ENCODE peak calls at places on chromosomes 2 and 18, in five cellular contexts. B, Z, I, T and O are unnamed samples.

GRCh38 chr18:13218376-13219011 is at the start of gene LDLRAD4:
- DNase-seq in B (no peak), Z (peak), I (peak), T (peak), O (no peak)

GRCh38 chr2:170525566-170525900 is 189.6 kb upstream of the SP5 start:
- DNase-seq in B (peak), Z (peak), I (peak), T (peak), O (peak)

GRCh38 chr2:183078163-183078466 is 432 bp upstream of the DUSP19 start:
- DNase-seq in B (no peak), Z (no peak), I (peak), T (no peak), O (no peak)

GRCh38 chr2:66696374-66696773 is 261.4 kb downstream of the MEIS1 start:
- DNase-seq in B (no peak), Z (no peak), I (no peak), T (no peak), O (no peak)

GRCh38 chr2:98886066-98886554 is 49.9 kb downstream of the CRACDL start:
- DNase-seq in B (no peak), Z (no peak), I (no peak), T (no peak), O (no peak)

GRCh38 chr2:6865346-6866238 is at the start of gene CMPK2:
- DNase-seq in B (no peak), Z (peak), I (peak), T (peak), O (peak)

GRCh38 chr2:109057686-109058085 is 68.7 kb upstream of the EDAR start:
- DNase-seq in B (no peak), Z (no peak), I (no peak), T (peak), O (no peak)

GRCh38 chr2:28055325-28055970 is 164.9 kb downstream of the BABAM2 start:
- DNase-seq in B (no peak), Z (no peak), I (no peak), T (no peak), O (no peak)

GRCh38 chr2:215442392-215442787 is 6.5 kb upstream of the FN1 start:
- DNase-seq in B (no peak), Z (no peak), I (no peak), T (no peak), O (no peak)

GRCh38 chr2:197113221-197113831 is 186.8 kb upstream of the PGAP1 start:
- DNase-seq in B (no peak), Z (no peak), I (peak), T (no peak), O (no peak)

GRCh38 chr2:9378433-9379371 is 44.6 kb downstream of the ITGB1BP1 start:
- DNase-seq in B (peak), Z (peak), I (peak), T (no peak), O (peak)

GRCh38 chr2:98747888-98748287 is 17.0 kb upstream of the MGAT4A start:
- DNase-seq in B (no peak), Z (no peak), I (no peak), T (no peak), O (no peak)

GRCh38 chr2:3959372-3959771 is 256.0 kb downstream of the DCDC2C start:
- DNase-seq in B (peak), Z (no peak), I (peak), T (no peak), O (no peak)

GRCh38 chr2:19408592-19408991 is 50.2 kb upstream of the OSR1 start:
- DNase-seq in B (peak), Z (no peak), I (no peak), T (no peak), O (no peak)

GRCh38 chr2:207478572-207478971 is 51.2 kb upstream of the CREB1 start:
- DNase-seq in B (no peak), Z (no peak), I (no peak), T (no peak), O (no peak)

GRCh38 chr2:86293612-86294011 is 43.8 kb downstream of the REEP1 start:
- DNase-seq in B (no peak), Z (no peak), I (no peak), T (no peak), O (no peak)

GRCh38 chr18:37403100-37403781 is 162.4 kb downstream of the CELF4 start:
- DNase-seq in B (peak), Z (no peak), I (peak), T (peak), O (no peak)

GRCh38 chr2:42794271-42795046 is 2.1 kb upstream of the HAAO start:
- DNase-seq in B (peak), Z (no peak), I (peak), T (no peak), O (no peak)

GRCh38 chr18:68438536-68438935 is 276.4 kb downstream of the TMX3 start:
- DNase-seq in B (no peak), Z (no peak), I (no peak), T (no peak), O (no peak)

GRCh38 chr2:223057545-223057944 is 5.6 kb downstream of the KCNE4 start:
- DNase-seq in B (no peak), Z (no peak), I (no peak), T (no peak), O (no peak)

GRCh38 chr2:142307716-142308115 is 176.9 kb upstream of the LRP1B start:
- DNase-seq in B (no peak), Z (no peak), I (no peak), T (no peak), O (no peak)

GRCh38 chr2:224412064-224412921 is 10.4 kb upstream of the FAM124B start:
- DNase-seq in B (peak), Z (no peak), I (peak), T (no peak), O (no peak)

GRCh38 chr2:101699939-101700442 is 2.5 kb downstream of the MAP4K4 start:
- DNase-seq in B (no peak), Z (no peak), I (no peak), T (no peak), O (no peak)

GRCh38 chr2:174888136-174888535 is 117.0 kb downstream of the CHN1 start:
- DNase-seq in B (no peak), Z (no peak), I (no peak), T (no peak), O (no peak)

GRCh38 chr2:43220982-43221659 is 5.3 kb downstream of the ZFP36L2 start:
- DNase-seq in B (peak), Z (peak), I (peak), T (peak), O (peak)

GRCh38 chr2:55425449-55425848 is 5.8 kb upstream of the CCDC88A start:
- DNase-seq in B (peak), Z (no peak), I (peak), T (no peak), O (no peak)

GRCh38 chr2:239874636-239875356 is 150.3 kb downstream of the NDUFA10 start:
- DNase-seq in B (no peak), Z (no peak), I (no peak), T (peak), O (no peak)

GRCh38 chr18:9043581-9043980 is 58.9 kb upstream of the NDUFV2 start:
- DNase-seq in B (no peak), Z (no peak), I (no peak), T (no peak), O (no peak)

GRCh38 chr2:23658466-23658942 is 268.4 kb downstream of the ATAD2B start:
- DNase-seq in B (peak), Z (no peak), I (peak), T (peak), O (no peak)

GRCh38 chr2:64105676-64106461 is 38.4 kb downstream of the PELI1 start:
- DNase-seq in B (no peak), Z (no peak), I (peak), T (no peak), O (no peak)

DNA sequence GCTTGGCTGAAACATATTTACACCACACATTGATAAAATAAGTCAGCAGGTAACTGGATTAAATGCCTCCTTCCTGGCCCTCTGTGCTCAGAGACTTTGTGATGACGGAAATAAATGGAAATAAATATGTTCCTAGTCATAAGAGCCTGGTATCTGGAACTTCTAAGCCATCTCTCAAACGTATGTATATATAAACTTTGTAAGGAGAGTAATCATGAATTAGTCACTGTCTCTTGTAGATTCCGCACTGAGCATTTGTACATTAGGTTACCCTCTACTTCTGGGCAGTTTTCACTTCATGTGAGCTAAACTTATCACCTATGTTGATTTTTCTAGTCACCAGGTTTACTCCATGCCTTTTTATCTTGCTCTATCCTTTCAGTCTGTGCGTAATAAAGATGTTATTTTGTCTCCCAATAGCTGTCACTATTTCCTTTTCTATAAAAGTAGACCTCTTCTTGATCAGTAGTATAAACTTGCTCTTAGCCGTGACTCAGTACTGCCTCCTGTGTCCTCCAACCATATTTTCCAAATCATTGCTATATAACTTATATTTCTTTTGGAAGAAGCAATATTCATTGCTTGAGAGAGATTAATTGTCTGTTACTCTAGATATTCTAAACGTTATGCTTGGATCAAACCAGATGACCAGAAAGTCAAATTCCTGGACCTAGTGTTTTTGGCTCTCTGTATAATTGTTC is 53.2 kb downstream of the FEZ2 start:
- DNase-seq in B (no peak), Z (no peak), I (no peak), T (no peak), O (no peak)
- TF ChIP-seq CTCF in B (peak), Z (no peak), I (peak), T (no peak), O (peak)

GRCh38 chr18:657311-657997 is at the start of gene TYMS:
- DNase-seq in B (peak), Z (no peak), I (peak), T (peak), O (peak)
- H3K27ac ChIP-seq in B (peak), Z (no peak), I (peak), T (peak), O (no peak)

DNA sequence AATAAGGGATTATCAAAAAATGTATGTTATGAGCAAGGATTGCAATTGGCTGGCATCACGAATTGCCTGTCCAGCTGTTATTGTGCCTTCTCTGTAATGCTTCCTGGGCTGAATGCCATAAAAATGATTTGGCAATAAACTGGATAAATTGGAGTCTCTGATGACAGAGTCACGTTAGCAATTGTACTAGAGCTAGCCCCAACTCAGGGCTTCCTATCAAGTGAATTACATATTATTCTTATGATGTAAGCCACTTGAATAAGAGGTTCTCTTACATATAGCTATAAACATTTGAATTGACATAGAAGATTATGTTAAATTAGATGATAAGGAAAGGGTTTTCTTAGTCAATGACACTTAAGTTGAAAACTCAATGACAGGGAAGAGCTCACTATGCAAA is 607.5 kb upstream of the REG3G start:
- DNase-seq in B (no peak), Z (no peak), I (peak), T (no peak), O (no peak)
- H3K4me3 ChIP-seq in B (no peak), Z (no peak), I (no peak), T (no peak), O (no peak)

DNA sequence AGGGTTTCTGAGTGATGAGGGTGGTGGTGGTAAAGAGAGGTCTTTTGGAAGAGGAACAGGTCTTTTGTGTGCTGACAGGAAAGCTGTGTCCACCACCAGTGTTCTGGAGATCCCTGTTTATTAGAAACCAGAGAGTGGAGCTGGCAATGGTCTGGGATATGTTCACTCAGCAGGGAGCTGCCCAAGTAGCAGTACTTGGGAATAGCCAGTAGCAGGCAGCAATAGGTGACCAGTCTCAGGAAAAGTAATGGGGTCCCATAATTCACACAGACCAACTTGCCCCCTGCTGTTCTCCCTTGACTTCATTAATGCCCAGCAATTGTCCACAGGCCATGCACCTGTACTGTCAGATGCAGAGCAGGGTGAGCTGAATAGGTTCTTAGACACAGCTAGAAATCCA is 1.8 kb downstream of the TSPYL6 start:
- DNase-seq in B (no peak), Z (no peak), I (no peak), T (no peak), O (no peak)
- TF ChIP-seq CTCF in B (peak), Z (no peak), I (no peak), T (no peak), O (no peak)

GRCh38 chr18:59919026-59919425 is 19.2 kb downstream of the PMAIP1 start:
- DNase-seq in B (no peak), Z (no peak), I (no peak), T (no peak), O (no peak)
- H3K27ac ChIP-seq in B (no peak), Z (no peak), I (no peak), T (no peak), O (no peak)

GRCh38 chr2:146762786-146763185 is 1082.0 kb upstream of the ACVR2A start:
- DNase-seq in B (no peak), Z (no peak), I (no peak), T (no peak), O (no peak)
- H3K4me3 ChIP-seq in B (no peak), Z (no peak), I (no peak), T (no peak), O (no peak)

DNA sequence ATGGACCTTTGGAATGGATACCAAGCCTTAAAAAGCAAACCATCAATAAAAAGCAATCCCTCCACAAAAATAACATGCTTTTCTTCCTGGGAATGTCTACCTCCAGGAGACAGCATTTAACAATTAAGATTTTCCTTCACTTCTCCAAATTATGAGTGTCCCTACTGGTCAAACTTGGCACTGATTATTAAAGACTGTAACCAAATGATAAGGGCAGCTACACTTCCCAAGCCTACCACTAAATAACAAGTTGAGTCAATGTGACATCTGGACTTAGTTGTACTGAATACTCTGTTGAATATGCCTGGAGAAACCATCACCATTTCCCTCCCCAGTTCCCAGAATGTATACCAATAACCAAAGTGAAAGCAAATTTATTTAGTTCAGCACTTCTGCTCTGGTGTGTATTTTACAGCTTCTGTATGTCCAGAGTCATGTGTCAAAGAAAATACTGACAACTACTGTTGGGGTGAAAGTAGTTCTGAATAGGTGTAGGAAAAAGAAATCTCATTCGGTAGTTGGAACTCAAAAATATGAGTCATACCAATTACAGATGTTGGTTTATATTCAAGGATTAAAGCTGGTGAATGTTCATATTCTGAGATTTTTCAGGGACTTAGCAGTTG is 1291.7 kb upstream of the GYPC start:
- DNase-seq in B (no peak), Z (no peak), I (no peak), T (no peak), O (no peak)
- TF ChIP-seq CTCF in B (no peak), Z (no peak), I (no peak), T (no peak), O (no peak)